ENCODE peak calls at places on chromosomes 4 and X, in four cellular contexts. A is suprapubic skin, U is astrocyte, W is sigmoid colon. Y is an unnamed sample.

GRCh38 chrX:69060631-69061408 is 104.4 kb downstream of the PJA1 start:
- DNase-seq in W (no peak), A (no peak), U (peak; percentile 10), Y (no peak)

GRCh38 chr4:6523251-6523650 is 50.8 kb upstream of the PPP2R2C start:
- DNase-seq in U (no peak), A (no peak), W (no peak), Y (no peak)

GRCh38 chr4:123545569-123546122 is 149.1 kb downstream of the SPRY1 start:
- DNase-seq in W (no peak), U (peak; percentile 4), A (no peak), Y (no peak)

GRCh38 chr4:184416913-184417734 is 57.2 kb downstream of the IRF2 start:
- DNase-seq in A (no peak), U (no peak), W (no peak), Y (no peak)

GRCh38 chr4:134666640-134667039 is 465.1 kb upstream of the PABPC4L start:
- DNase-seq in U (no peak), W (no peak), A (no peak), Y (no peak)

GRCh38 chr4:119025916-119026661 is 109.5 kb upstream of the MYOZ2 start:
- DNase-seq in U (peak; percentile 92), W (peak; percentile 89), A (no peak), Y (no peak)

GRCh38 chr4:181662383-181662782 is 580.8 kb upstream of the TENM3 start:
- DNase-seq in U (peak; percentile 67), A (no peak), W (no peak), Y (no peak)

GRCh38 chrX:47595701-47596655 is 13.7 kb downstream of the TIMP1 start:
- DNase-seq in U (peak; percentile 79), A (no peak), W (no peak), Y (no peak)

GRCh38 chrX:41313419-41313818 is 20.5 kb upstream of the DDX3X start:
- DNase-seq in A (no peak), U (peak; percentile 92), W (no peak), Y (no peak)

GRCh38 chr4:167903291-167903721 is 189.0 kb upstream of the ANXA10 start:
- DNase-seq in W (no peak), U (peak; percentile 52), A (no peak), Y (no peak)

GRCh38 chr4:42588909-42589308 is 68.0 kb downstream of the ATP8A1 start:
- DNase-seq in A (no peak), U (no peak), W (no peak), Y (no peak)

GRCh38 chrX:87397103-87397886 is 120.3 kb upstream of the KLHL4 start:
- DNase-seq in W (no peak), U (peak; percentile 2), A (no peak), Y (no peak)

GRCh38 chr4:25863347-25863784 is 578 bp upstream of the SEL1L3 start:
- DNase-seq in A (no peak), W (no peak), U (no peak), Y (no peak)

GRCh38 chrX:107667426-107667825 is 39.1 kb downstream of the PRPS1 start:
- DNase-seq in U (no peak), W (no peak), A (no peak), Y (no peak)

GRCh38 chr4:186109245-186109644 is 4.7 kb downstream of the FAM149A start:
- DNase-seq in W (no peak), A (no peak), U (no peak), Y (no peak)

GRCh38 chrX:37060999-37061398 is 52.8 kb downstream of the FAM47C start:
- DNase-seq in W (no peak), A (no peak), U (peak; percentile 6), Y (no peak)

GRCh38 chrX:110265624-110266023 is 52.3 kb downstream of the AMMECR1 start:
- DNase-seq in W (no peak), U (no peak), A (no peak), Y (no peak)

GRCh38 chr4:103895876-103896465 is 176.2 kb upstream of the TACR3 start:
- DNase-seq in U (no peak), A (no peak), W (no peak), Y (no peak)

DNA sequence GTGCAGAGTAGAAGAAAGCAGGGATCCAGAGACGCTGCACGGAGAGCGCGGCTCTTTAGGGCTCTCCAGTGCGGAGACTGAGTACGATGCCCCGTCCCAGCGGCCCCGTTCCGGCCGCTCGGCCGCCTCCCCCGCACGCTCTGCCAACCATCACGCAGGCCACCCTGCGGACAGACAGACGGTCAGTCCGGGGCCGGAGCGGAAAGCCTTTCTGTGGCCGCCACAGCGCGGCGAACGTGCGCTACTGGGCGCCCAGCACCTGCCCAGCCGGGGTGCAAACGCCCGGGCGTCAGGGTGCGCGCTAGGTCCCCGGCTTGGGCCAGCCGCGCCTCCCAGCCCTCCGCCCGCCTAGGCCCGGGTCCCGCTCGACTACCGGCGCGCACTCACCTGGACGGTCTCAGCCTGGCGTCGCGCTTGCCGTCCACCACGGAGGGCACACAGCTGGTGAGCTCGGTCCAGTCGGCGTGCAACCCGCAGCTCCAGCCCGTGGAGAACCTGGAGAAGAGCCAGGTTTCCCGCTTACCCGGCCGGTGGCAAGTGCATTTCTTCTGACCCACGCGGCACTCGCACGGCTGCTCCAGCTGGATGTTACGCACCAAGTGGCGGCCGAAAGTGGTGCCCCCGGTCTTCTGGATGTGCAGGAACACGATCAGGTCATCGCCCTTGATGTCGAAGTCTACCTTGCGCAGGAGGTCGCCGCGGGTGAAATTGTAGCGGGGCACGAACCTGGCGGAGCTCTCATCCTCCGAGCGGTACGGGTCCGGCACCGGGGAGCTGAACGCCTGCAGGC is 1.8 kb downstream of the HS6ST2 start:
- DNase-seq in W (no peak), A (no peak), U (no peak), Y (peak; percentile 6)
- TF ChIP-seq CTCF in W (no peak), A (no peak), U (no peak), Y (no peak)

GRCh38 chr4:39114436-39114835 is 52.4 kb downstream of the KLHL5 start:
- DNase-seq in A (no peak), W (no peak), U (no peak), Y (no peak)
- H3K36me3 ChIP-seq in A (peaks cover 33% of the 10 kb centered on the region), W (peaks cover 14% of the 10 kb centered on the region), U (peaks cover 24% of the 10 kb centered on the region), Y (peaks cover 9% of the 10 kb centered on the region)

GRCh38 chr4:15162046-15162445 is 159.8 kb downstream of the CPEB2 start:
- DNase-seq in A (no peak), U (no peak), W (no peak), Y (no peak)

GRCh38 chr4:15163284-15163645 is 161.0 kb downstream of the CPEB2 start:
- DNase-seq in A (no peak), U (peak; percentile 45), W (no peak), Y (no peak)

GRCh38 chr4:15164571-15164970 is 162.3 kb downstream of the CPEB2 start:
- DNase-seq in U (no peak), A (no peak), W (no peak), Y (no peak)

GRCh38 chr4:15161439-15161838 is 159.2 kb downstream of the CPEB2 start:
- DNase-seq in W (no peak), U (no peak), A (no peak), Y (no peak)

DNA sequence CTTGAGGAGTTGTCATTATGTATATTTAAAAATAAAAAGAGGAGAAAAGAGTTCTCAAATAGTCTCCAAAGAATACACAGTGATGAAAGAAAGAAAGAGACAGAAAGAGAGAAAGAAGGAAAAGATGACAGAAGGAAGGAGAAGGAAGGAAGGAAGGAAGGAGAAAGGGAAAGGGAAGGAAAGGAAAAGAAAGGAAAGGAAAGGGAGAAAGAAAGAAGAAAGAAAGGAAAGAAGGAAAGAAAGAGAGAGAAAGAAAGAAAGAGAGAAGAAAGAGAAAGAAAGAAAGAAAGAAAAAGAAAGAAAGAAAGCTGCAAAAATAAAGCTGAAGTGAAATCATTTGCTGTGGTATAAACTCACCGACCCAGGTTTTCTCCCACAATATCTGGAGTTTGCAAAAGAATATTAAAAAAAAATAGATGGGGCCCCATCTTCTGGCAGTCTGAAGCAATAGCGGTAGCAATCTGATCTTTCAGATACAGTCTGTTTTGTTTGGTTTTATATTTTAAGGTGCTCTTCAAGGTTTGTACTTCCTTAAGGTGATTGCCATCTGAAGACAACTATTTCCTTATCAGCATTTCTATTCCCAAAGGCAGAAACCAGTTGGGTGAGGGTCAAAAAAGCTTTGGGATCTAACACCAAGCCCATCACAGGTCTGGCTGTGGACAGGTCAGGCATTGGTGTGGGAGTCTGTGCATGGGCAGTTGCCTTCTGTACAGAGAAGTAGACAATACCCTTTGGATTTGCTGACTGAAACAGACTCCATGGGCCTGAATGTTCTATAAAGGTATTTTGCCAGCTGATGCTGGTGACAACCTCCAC is 160.4 kb downstream of the CPEB2 start:
- DNase-seq in W (no peak), A (no peak), U (no peak), Y (no peak)
- H3K4me3 ChIP-seq in W (no peak overlapping the region), A (no peak overlapping the region), U (no peak overlapping the region), Y (no peak overlapping the region)

GRCh38 chrX:27735914-27736313 is 71.9 kb upstream of the MAGEB10 start:
- DNase-seq in U (no peak), W (no peak), A (no peak), Y (no peak)
- TF ChIP-seq CTCF in U (no peak), W (no peak), A (no peak), Y (no peak)

GRCh38 chr4:94216394-94216793 is 8.7 kb downstream of the SMARCAD1 start:
- DNase-seq in A (no peak), W (no peak), U (no peak), Y (no peak)
- H3K36me3 ChIP-seq in A (peaks cover 65% of the 10 kb centered on the region), W (no peaks in the 10 kb centered on the region), U (peaks cover 34% of the 10 kb centered on the region), Y (peaks cover 4% of the 10 kb centered on the region)

GRCh38 chr4:169179609-169180526 is 90.9 kb downstream of the SH3RF1 start:
- DNase-seq in U (peak; percentile 38), A (no peak), W (no peak), Y (no peak)
- H3K4me3 ChIP-seq in U (peak overlapping the region; percentile 5), A (no peak overlapping the region), W (peak overlapping the region; percentile 15), Y (no peak overlapping the region)

Y was measured in GM06990.